ENCODE peak calls at places on chromosomes 2 and 18, in six cellular contexts. One of them, this sample, is unnamed.
A peak's percentile ranks its signal among the peaks of the same experiment; 100 is the strongest.

GRCh38 chr2:8089596-8089995 is 592.3 kb upstream of the ID2 start:
- DNase-seq in Right ventricle myocardium superior: no peak
- DNase-seq in stimulated activated CD4-positive, alpha-beta T cell treated with anti-CD3 and anti-CD28 coated beads, TNF-alpha, amount 100 ng/mL, for 4 hours: no peak
- DNase-seq in GM23338: no peak
- DNase-seq in HT1080: peak; percentile 10
- DNase-seq in ovary: no peak
- DNase-seq in this sample: peak; percentile 89

GRCh38 chr2:96146881-96147592 is 1.8 kb upstream of the DUSP2 start:
- DNase-seq in GM23338: no peak
- DNase-seq in stimulated activated CD4-positive, alpha-beta T cell treated with anti-CD3 and anti-CD28 coated beads, TNF-alpha, amount 100 ng/mL, for 4 hours: no peak
- DNase-seq in Right ventricle myocardium superior: peak; percentile 48
- DNase-seq in HT1080: no peak
- DNase-seq in ovary: peak; percentile 16
- DNase-seq in this sample: peak; percentile 12

GRCh38 chr2:36553690-36554089 is 44.3 kb downstream of the FEZ2 start:
- DNase-seq in ovary: no peak
- DNase-seq in stimulated activated CD4-positive, alpha-beta T cell treated with anti-CD3 and anti-CD28 coated beads, TNF-alpha, amount 100 ng/mL, for 4 hours: no peak
- DNase-seq in GM23338: no peak
- DNase-seq in Right ventricle myocardium superior: no peak
- DNase-seq in HT1080: no peak
- DNase-seq in this sample: no peak

GRCh38 chr2:23549051-23549450 is 164.1 kb downstream of the KLHL29 start:
- DNase-seq in ovary: no peak
- DNase-seq in GM23338: no peak
- DNase-seq in HT1080: no peak
- DNase-seq in Right ventricle myocardium superior: no peak
- DNase-seq in stimulated activated CD4-positive, alpha-beta T cell treated with anti-CD3 and anti-CD28 coated beads, TNF-alpha, amount 100 ng/mL, for 4 hours: no peak
- DNase-seq in this sample: no peak

GRCh38 chr2:96870631-96871255 is 863 bp upstream of the SEMA4C start:
- DNase-seq in Right ventricle myocardium superior: peak; percentile 74
- DNase-seq in stimulated activated CD4-positive, alpha-beta T cell treated with anti-CD3 and anti-CD28 coated beads, TNF-alpha, amount 100 ng/mL, for 4 hours: no peak
- DNase-seq in HT1080: no peak
- DNase-seq in ovary: no peak
- DNase-seq in GM23338: peak; percentile 34
- DNase-seq in this sample: peak; percentile 41

GRCh38 chr2:224242543-224242942 is 159.4 kb downstream of the FAM124B start:
- DNase-seq in GM23338: no peak
- DNase-seq in Right ventricle myocardium superior: no peak
- DNase-seq in ovary: no peak
- DNase-seq in stimulated activated CD4-positive, alpha-beta T cell treated with anti-CD3 and anti-CD28 coated beads, TNF-alpha, amount 100 ng/mL, for 4 hours: no peak
- DNase-seq in HT1080: no peak
- DNase-seq in this sample: peak; percentile 83

GRCh38 chr2:63218800-63219511 is 168.3 kb downstream of the OTX1 start:
- DNase-seq in Right ventricle myocardium superior: no peak
- DNase-seq in stimulated activated CD4-positive, alpha-beta T cell treated with anti-CD3 and anti-CD28 coated beads, TNF-alpha, amount 100 ng/mL, for 4 hours: no peak
- DNase-seq in ovary: no peak
- DNase-seq in GM23338: no peak
- DNase-seq in HT1080: no peak
- DNase-seq in this sample: no peak

GRCh38 chr18:48769006-48769646 is 181.6 kb downstream of the SMAD7 start:
- DNase-seq in ovary: no peak
- DNase-seq in GM23338: no peak
- DNase-seq in HT1080: no peak
- DNase-seq in Right ventricle myocardium superior: peak; percentile 30
- DNase-seq in stimulated activated CD4-positive, alpha-beta T cell treated with anti-CD3 and anti-CD28 coated beads, TNF-alpha, amount 100 ng/mL, for 4 hours: no peak
- DNase-seq in this sample: no peak

GRCh38 chr2:216017365-216017764 is 4.0 kb upstream of the MREG start:
- DNase-seq in Right ventricle myocardium superior: no peak
- DNase-seq in stimulated activated CD4-positive, alpha-beta T cell treated with anti-CD3 and anti-CD28 coated beads, TNF-alpha, amount 100 ng/mL, for 4 hours: no peak
- DNase-seq in ovary: no peak
- DNase-seq in GM23338: no peak
- DNase-seq in HT1080: peak; percentile 75
- DNase-seq in this sample: peak; percentile 40

GRCh38 chr2:150589760-150590159 is 102.3 kb upstream of the RND3 start:
- DNase-seq in HT1080: no peak
- DNase-seq in ovary: no peak
- DNase-seq in Right ventricle myocardium superior: no peak
- DNase-seq in GM23338: no peak
- DNase-seq in stimulated activated CD4-positive, alpha-beta T cell treated with anti-CD3 and anti-CD28 coated beads, TNF-alpha, amount 100 ng/mL, for 4 hours: no peak
- DNase-seq in this sample: no peak

GRCh38 chr2:60867848-60868247 is 13.5 kb upstream of the REL start:
- DNase-seq in stimulated activated CD4-positive, alpha-beta T cell treated with anti-CD3 and anti-CD28 coated beads, TNF-alpha, amount 100 ng/mL, for 4 hours: no peak
- DNase-seq in GM23338: no peak
- DNase-seq in ovary: no peak
- DNase-seq in HT1080: no peak
- DNase-seq in Right ventricle myocardium superior: no peak
- DNase-seq in this sample: no peak

GRCh38 chr2:46858697-46859080 is 56.9 kb downstream of the MCFD2 start:
- DNase-seq in GM23338: no peak
- DNase-seq in ovary: no peak
- DNase-seq in Right ventricle myocardium superior: no peak
- DNase-seq in stimulated activated CD4-positive, alpha-beta T cell treated with anti-CD3 and anti-CD28 coated beads, TNF-alpha, amount 100 ng/mL, for 4 hours: no peak
- DNase-seq in HT1080: no peak
- DNase-seq in this sample: peak; percentile 78

GRCh38 chr2:64400733-64401500 is 53.0 kb upstream of the LGALSL start:
- DNase-seq in GM23338: no peak
- DNase-seq in HT1080: peak; percentile 28
- DNase-seq in Right ventricle myocardium superior: no peak
- DNase-seq in ovary: no peak
- DNase-seq in stimulated activated CD4-positive, alpha-beta T cell treated with anti-CD3 and anti-CD28 coated beads, TNF-alpha, amount 100 ng/mL, for 4 hours: no peak
- DNase-seq in this sample: peak; percentile 28

GRCh38 chr18:73942081-73942625 is 205.5 kb downstream of the FBXO15 start:
- DNase-seq in Right ventricle myocardium superior: no peak
- DNase-seq in GM23338: no peak
- DNase-seq in stimulated activated CD4-positive, alpha-beta T cell treated with anti-CD3 and anti-CD28 coated beads, TNF-alpha, amount 100 ng/mL, for 4 hours: no peak
- DNase-seq in ovary: no peak
- DNase-seq in HT1080: no peak
- DNase-seq in this sample: no peak

GRCh38 chr2:149972039-149972438 is 384.5 kb upstream of the MMADHC start:
- DNase-seq in HT1080: no peak
- DNase-seq in ovary: no peak
- DNase-seq in GM23338: no peak
- DNase-seq in Right ventricle myocardium superior: no peak
- DNase-seq in stimulated activated CD4-positive, alpha-beta T cell treated with anti-CD3 and anti-CD28 coated beads, TNF-alpha, amount 100 ng/mL, for 4 hours: no peak
- DNase-seq in this sample: no peak

GRCh38 chr2:100482741-100483140 is 12.5 kb downstream of the NMS start:
- DNase-seq in GM23338: peak; percentile 38
- DNase-seq in ovary: no peak
- DNase-seq in Right ventricle myocardium superior: no peak
- DNase-seq in HT1080: peak; percentile 20
- DNase-seq in stimulated activated CD4-positive, alpha-beta T cell treated with anti-CD3 and anti-CD28 coated beads, TNF-alpha, amount 100 ng/mL, for 4 hours: no peak
- DNase-seq in this sample: no peak

GRCh38 chr18:43572165-43572564 is 294.9 kb upstream of the SYT4 start:
- DNase-seq in Right ventricle myocardium superior: no peak
- DNase-seq in ovary: no peak
- DNase-seq in HT1080: no peak
- DNase-seq in GM23338: no peak
- DNase-seq in stimulated activated CD4-positive, alpha-beta T cell treated with anti-CD3 and anti-CD28 coated beads, TNF-alpha, amount 100 ng/mL, for 4 hours: no peak
- DNase-seq in this sample: no peak